ENCODE peak calls at places on chromosomes 7 and 10, in four cellular contexts. C is transverse colon, K is Calu3, Q is C1 segment of cervical spinal cord. J is an unnamed sample.

GRCh38 chr7:587769-588168 is 68.1 kb upstream of the PDGFA start:
- DNase-seq in C (no peak), K (no peak), Q (no peak), J (peak)

GRCh38 chr7:158237672-158238335 is 349.8 kb downstream of the PTPRN2 start:
- DNase-seq in C (no peak), K (no peak), Q (no peak), J (no peak)

GRCh38 chr7:47688311-47689100 is 106.6 kb upstream of the TNS3 start:
- DNase-seq in C (no peak), K (no peak), Q (peak), J (no peak)

GRCh38 chr7:105199372-105199771 is 185.4 kb downstream of the KMT2E start:
- DNase-seq in C (no peak), K (no peak), Q (no peak), J (no peak)

GRCh38 chr7:8378349-8379019 is 54.9 kb upstream of the NXPH1 start:
- DNase-seq in C (no peak), K (no peak), Q (no peak), J (no peak)

GRCh38 chr10:104259456-104259855 is 4.8 kb downstream of the GSTO1 start:
- DNase-seq in C (no peak), K (no peak), Q (no peak), J (no peak)

GRCh38 chr7:15675379-15675778 is 11.1 kb downstream of the MEOX2 start:
- DNase-seq in C (no peak), K (no peak), Q (no peak), J (no peak)

GRCh38 chr7:39252916-39253315 is 275.2 kb downstream of the POU6F2 start:
- DNase-seq in C (no peak), K (no peak), Q (no peak), J (no peak)

GRCh38 chr10:72171175-72171630 is 44.6 kb upstream of the ANAPC16 start:
- DNase-seq in C (peak), K (peak), Q (no peak), J (no peak)

GRCh38 chr10:30114871-30115270 is 55.5 kb upstream of the JCAD start:
- DNase-seq in C (no peak), K (no peak), Q (no peak), J (no peak)

GRCh38 chr10:110783509-110784103 is 88.1 kb upstream of the PDCD4 start:
- DNase-seq in C (no peak), K (no peak), Q (no peak), J (no peak)

GRCh38 chr10:103752680-103753248 is 102.6 kb downstream of the SH3PXD2A start:
- DNase-seq in C (no peak), K (no peak), Q (no peak), J (no peak)

GRCh38 chr7:96273716-96274115 is 48.2 kb downstream of the SLC25A13 start:
- DNase-seq in C (no peak), K (no peak), Q (no peak), J (no peak)

GRCh38 chr7:129903935-129904334 is 48.8 kb downstream of the UBE2H start:
- DNase-seq in C (no peak), K (no peak), Q (no peak), J (no peak)

GRCh38 chr10:49076741-49077521 is 38.4 kb downstream of the VSTM4 start:
- DNase-seq in C (no peak), K (no peak), Q (no peak), J (no peak)

GRCh38 chr10:101495324-101495925 is 92.6 kb downstream of the POLL start:
- DNase-seq in C (no peak), K (peak), Q (no peak), J (no peak)

GRCh38 chr7:54904130-54904529 is 114.7 kb upstream of the EGFR start:
- DNase-seq in C (no peak), K (no peak), Q (no peak), J (no peak)

GRCh38 chr7:116966606-116967005 is 13.3 kb downstream of the ST7 start:
- DNase-seq in C (no peak), K (no peak), Q (no peak), J (no peak)

GRCh38 chr10:128664729-128665128 is 538.5 kb upstream of the MKI67 start:
- DNase-seq in C (no peak), K (no peak), Q (no peak), J (no peak)

GRCh38 chr10:129440247-129440646 is 26.8 kb upstream of the MGMT start:
- DNase-seq in C (no peak), K (no peak), Q (no peak), J (no peak)

GRCh38 chr10:73650537-73651331 is 5.1 kb downstream of the SYNPO2L start:
- DNase-seq in C (no peak), K (no peak), Q (peak), J (peak)

GRCh38 chr10:14063531-14064317 is 267.0 kb downstream of the FRMD4A start:
- DNase-seq in C (no peak), K (no peak), Q (no peak), J (peak)

GRCh38 chr10:110474017-110474416 is 23.7 kb upstream of the DUSP5 start:
- DNase-seq in C (no peak), K (no peak), Q (no peak), J (no peak)

GRCh38 chr7:77699056-77699455 is 2.8 kb downstream of the RSBN1L start:
- DNase-seq in C (no peak), K (no peak), Q (no peak), J (no peak)

J was measured in psoas muscle.